ENCODE peak calls at places on chromosomes 13 and 19, in ten cellular contexts. I, B, O, S, T, U, M, J, F and Q are unnamed samples.
A peak's percentile ranks its signal among the peaks of the same experiment; 100 is the strongest.

GRCh38 chr19:47471733-47472457 is at the start of gene SLC8A2:
- DNase-seq in I (peak; percentile 82), B (peak; percentile 98), O (no peak), S (peak; percentile 77), T (peak; percentile 57), U (peak; percentile 90), M (no peak), J (peak; percentile 80), F (peak; percentile 53), Q (peak; percentile 42)

GRCh38 chr13:95573226-95573625 is 20.7 kb downstream of the CLDN10 start:
- DNase-seq in I (no peak), B (no peak), O (no peak), S (peak; percentile 11), T (peak; percentile 73), U (no peak), M (no peak), J (peak; percentile 68), F (no peak), Q (no peak)

GRCh38 chr13:90830782-90831181 is 516.7 kb upstream of the MIR17HG start:
- DNase-seq in I (no peak), B (no peak), O (no peak), S (no peak), T (no peak), U (no peak), M (no peak), J (no peak), F (no peak), Q (no peak)

GRCh38 chr19:17424743-17425365 is 5.0 kb downstream of the MVB12A start:
- DNase-seq in I (no peak), B (peak; percentile 59), O (no peak), S (peak; percentile 23), T (peak; percentile 36), U (no peak), M (no peak), J (peak; percentile 56), F (no peak), Q (no peak)

GRCh38 chr19:990746-991145 is 6.6 kb downstream of the WDR18 start:
- DNase-seq in I (no peak), B (no peak), O (no peak), S (no peak), T (no peak), U (no peak), M (no peak), J (no peak), F (no peak), Q (peak; percentile 55)

GRCh38 chr13:40688781-40689180 is 22.3 kb upstream of the FOXO1 start:
- DNase-seq in I (no peak), B (no peak), O (no peak), S (no peak), T (no peak), U (no peak), M (no peak), J (no peak), F (no peak), Q (no peak)

GRCh38 chr19:40724848-40725247 is 7.9 kb downstream of the ITPKC start:
- DNase-seq in I (no peak), B (no peak), O (no peak), S (no peak), T (no peak), U (no peak), M (no peak), J (no peak), F (no peak), Q (no peak)

GRCh38 chr13:95741584-95742563 is 64.9 kb downstream of the DNAJC3 start:
- DNase-seq in I (no peak), B (no peak), O (no peak), S (no peak), T (no peak), U (no peak), M (no peak), J (no peak), F (no peak), Q (no peak)

GRCh38 chr13:68550330-68550729 is 1320.2 kb upstream of the PCDH9 start:
- DNase-seq in I (no peak), B (no peak), O (no peak), S (no peak), T (no peak), U (no peak), M (no peak), J (no peak), F (no peak), Q (no peak)

GRCh38 chr19:543912-544608 is at the start of gene GZMM:
- DNase-seq in I (no peak), B (no peak), O (no peak), S (no peak), T (no peak), U (no peak), M (peak; percentile 73), J (no peak), F (no peak), Q (peak; percentile 40)

GRCh38 chr19:32404213-32404938 is 1.2 kb upstream of the DPY19L3 start:
- DNase-seq in I (no peak), B (peak; percentile 66), O (no peak), S (no peak), T (peak; percentile 31), U (no peak), M (no peak), J (peak; percentile 27), F (no peak), Q (no peak)

DNA sequence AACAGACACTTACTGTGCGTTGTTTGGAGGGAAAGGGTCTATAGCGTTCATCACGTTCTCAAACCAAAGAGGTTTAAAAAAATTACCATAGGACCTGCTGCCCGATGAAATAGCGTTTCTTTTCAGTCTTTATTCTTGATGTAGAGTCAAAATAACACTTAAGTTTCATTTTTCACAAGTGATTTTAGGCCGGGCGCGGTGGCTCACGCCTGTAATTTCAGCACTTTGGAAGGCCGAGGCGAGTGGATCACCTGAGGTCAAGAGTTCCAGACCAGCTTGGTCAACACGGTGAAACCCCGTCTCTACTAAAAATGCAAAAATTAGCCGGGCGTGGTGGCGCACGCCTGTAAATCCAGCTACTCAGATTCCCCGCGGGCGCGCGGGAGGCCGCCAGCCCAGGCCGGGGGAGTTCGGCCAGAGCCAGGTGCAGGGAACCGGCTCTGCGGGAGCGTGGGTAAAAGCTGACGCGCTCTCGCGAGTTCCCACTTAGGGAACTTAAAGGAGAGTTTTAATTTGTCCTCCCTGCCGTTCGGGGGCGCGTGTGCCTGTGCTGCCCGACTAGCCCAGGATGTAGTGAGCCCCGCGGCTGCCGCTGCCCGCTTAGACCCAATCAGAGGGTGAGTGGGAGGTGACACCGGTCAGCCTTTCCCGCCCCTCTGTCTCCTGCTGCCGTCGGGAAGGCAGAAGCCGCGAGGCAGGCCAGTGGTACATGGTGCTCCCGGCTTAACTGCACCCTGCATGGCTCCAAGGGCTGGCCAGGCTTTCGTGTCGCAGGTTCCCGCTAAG is 35.8 kb upstream of the NEK3 start:
- DNase-seq in I (peak; percentile 77), B (no peak), O (peak; percentile 44), S (peak; percentile 50), T (peak; percentile 78), U (peak; percentile 92), M (peak; percentile 90), J (peak; percentile 90), F (peak; percentile 86), Q (peak; percentile 87)
- TF ChIP-seq CTCF in I (peak; percentile 1), B (no peak), O (no peak), S (no peak), T (no peak), U (no peak), M (no peak), J (peak; percentile 3), F (no peak), Q (no peak)

DNA sequence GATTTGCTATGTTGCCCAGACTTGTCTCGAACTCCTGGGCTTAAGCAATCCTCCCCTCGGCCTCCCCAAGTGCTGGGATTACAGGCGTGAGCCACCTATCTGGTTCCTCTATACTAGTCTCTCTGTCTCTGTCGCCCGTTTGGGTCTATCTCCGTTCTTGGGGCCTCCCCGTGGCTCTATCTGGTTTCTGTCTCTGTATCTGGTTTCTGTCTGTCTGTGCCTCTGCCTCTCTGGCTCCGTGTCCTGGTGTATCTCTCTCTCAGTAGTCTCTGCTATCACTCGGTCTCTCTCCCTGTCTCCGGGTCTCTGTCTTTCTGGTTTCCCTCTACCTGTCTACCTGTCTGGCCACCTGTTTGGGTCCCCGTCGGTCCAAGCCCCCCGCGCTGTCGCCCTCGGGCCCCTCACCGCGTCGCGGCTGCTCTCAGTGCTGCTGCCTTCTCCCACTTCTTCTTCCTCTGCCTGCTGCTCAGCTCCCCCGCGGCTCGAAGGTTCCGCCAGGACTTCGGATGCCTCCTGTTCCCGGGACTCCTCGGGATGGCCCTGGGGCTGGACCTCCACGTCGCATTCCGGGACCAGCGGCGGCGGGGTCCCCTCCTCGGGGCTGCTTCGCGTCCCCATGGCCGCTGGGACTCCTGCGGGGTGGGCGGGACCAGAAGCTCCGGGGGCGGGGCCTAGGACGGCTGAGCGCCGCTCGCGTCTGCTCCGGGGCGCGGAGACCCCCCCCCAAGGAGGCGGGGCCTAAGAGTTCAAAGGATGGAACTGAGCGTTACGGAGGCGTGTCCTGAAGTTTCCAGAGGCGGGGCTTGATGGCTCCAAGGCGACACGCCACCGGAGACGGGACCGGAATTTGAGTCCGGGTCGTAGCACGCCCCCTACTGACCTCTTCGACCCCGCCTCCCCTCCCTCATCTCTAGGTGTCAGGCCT is 783 bp downstream of the PHLDB3 start:
- DNase-seq in I (peak; percentile 99), B (peak; percentile 73), O (peak; percentile 69), S (peak; percentile 84), T (peak; percentile 90), U (peak; percentile 98), M (peak; percentile 100), J (peak; percentile 97), F (peak; percentile 98), Q (peak; percentile 98)
- TF ChIP-seq CTCF in I (peak; percentile 22), B (no peak), O (peak; percentile 7), S (peak; percentile 6), T (no peak), U (no peak), M (no peak), J (no peak), F (no peak), Q (no peak)

GRCh38 chr19:44764975-44765948 is 12.4 kb upstream of the CBLC start:
- DNase-seq in I (no peak), B (peak; percentile 77), O (no peak), S (no peak), T (peak; percentile 69), U (no peak), M (peak; percentile 92), J (no peak), F (peak; percentile 80), Q (peak; percentile 88)
- TF ChIP-seq CTCF in I (no peak), B (no peak), O (no peak), S (no peak), T (no peak), U (no peak), M (no peak), J (no peak), F (no peak), Q (no peak)

DNA sequence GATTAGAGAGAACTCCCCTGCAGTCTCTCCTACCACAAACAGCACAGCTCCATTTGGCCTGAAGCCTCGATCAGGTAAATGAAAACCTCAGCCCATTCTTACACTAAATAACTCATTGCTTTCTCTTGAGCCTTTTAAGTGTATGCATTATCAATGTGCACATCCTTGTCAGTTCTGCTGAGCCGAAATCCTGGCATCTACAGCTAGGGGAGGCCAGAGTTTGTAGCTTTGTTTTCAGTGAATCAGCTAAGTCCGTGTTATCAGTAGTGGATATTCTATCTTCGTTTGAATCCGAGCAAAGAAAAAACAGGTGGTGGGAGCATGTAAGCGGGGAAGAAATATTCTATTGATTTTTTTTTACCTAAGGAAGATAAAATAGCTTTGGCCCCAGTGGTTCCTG is 84.4 kb downstream of the ESD start:
- DNase-seq in I (no peak), B (no peak), O (no peak), S (no peak), T (no peak), U (no peak), M (no peak), J (no peak), F (no peak), Q (no peak)
- TF ChIP-seq CTCF in I (no peak), B (no peak), O (no peak), S (no peak), T (peak; percentile 9), U (no peak), M (no peak), J (peak; percentile 8), F (no peak), Q (no peak)

GRCh38 chr19:2602391-2603181 is 99.9 kb downstream of the GNG7 start:
- DNase-seq in I (peak; percentile 90), B (no peak), O (no peak), S (peak; percentile 81), T (peak; percentile 79), U (peak; percentile 96), M (peak; percentile 67), J (peak; percentile 97), F (peak; percentile 93), Q (peak; percentile 78)
- TF ChIP-seq CTCF in I (peak; percentile 20), B (no peak), O (no peak), S (no peak), T (no peak), U (no peak), M (no peak), J (no peak), F (no peak), Q (no peak)